ENCODE peak calls at places on chromosome 14, in six cellular contexts. K is stimulated activated CD4-positive, alpha-beta T cell treated with anti-CD3 and anti-CD28 coated beads, Interleukin-2, amount 100 ng/mL, for 48 hours; W is T-helper 9 cell; N is nephron progenitor cell; R is mesendoderm; X is RCC 7860. M is an unnamed sample.
A peak's percentile ranks its signal among the peaks of the same experiment; 100 is the strongest.

GRCh38 chr14:92520102-92520651 is 6.6 kb downstream of the RIN3 start:
- DNase-seq in K (no peak), W (no peak), N (no peak), R (no peak), X (no peak), M (no peak)

GRCh38 chr14:96581902-96582640 is 79.9 kb downstream of the PAPOLA start:
- DNase-seq in K (no peak), W (no peak), N (peak; percentile 41), R (peak; percentile 30), X (no peak), M (no peak)

GRCh38 chr14:69779088-69779487 is 12.1 kb downstream of the SRSF5 start:
- DNase-seq in K (no peak), W (no peak), N (no peak), R (no peak), X (no peak), M (no peak)

GRCh38 chr14:34554540-34555250 is 15.2 kb upstream of the EAPP start:
- DNase-seq in K (no peak), W (no peak), N (no peak), R (peak; percentile 51), X (peak; percentile 35), M (no peak)

GRCh38 chr14:72517736-72518135 is 376.2 kb downstream of the DPF3 start:
- DNase-seq in K (no peak), W (no peak), N (no peak), R (no peak), X (no peak), M (no peak)

GRCh38 chr14:78633747-78634146 is 463.6 kb downstream of the NRXN3 start:
- DNase-seq in K (no peak), W (no peak), N (no peak), R (peak; percentile 41), X (no peak), M (no peak)

GRCh38 chr14:92135269-92135668 is 13.5 kb downstream of the CPSF2 start:
- DNase-seq in K (no peak), W (no peak), N (no peak), R (peak; percentile 14), X (no peak), M (no peak)

GRCh38 chr14:78519863-78520262 is 349.7 kb downstream of the NRXN3 start:
- DNase-seq in K (peak; percentile 4), W (peak; percentile 0), N (peak; percentile 84), R (peak; percentile 71), X (no peak), M (peak; percentile 27)

GRCh38 chr14:58488550-58488949 is 61.0 kb downstream of the KIAA0586 start:
- DNase-seq in K (no peak), W (no peak), N (no peak), R (peak; percentile 37), X (peak; percentile 33), M (no peak)

GRCh38 chr14:35956376-35957000 is 130.3 kb downstream of the BRMS1L start:
- DNase-seq in K (no peak), W (no peak), N (no peak), R (no peak), X (no peak), M (no peak)

GRCh38 chr14:69539631-69540410 is 34.9 kb downstream of the CCDC177 start:
- DNase-seq in K (no peak), W (no peak), N (no peak), R (no peak), X (no peak), M (no peak)

GRCh38 chr14:93051600-93052546 is 63.9 kb downstream of the ITPK1 start:
- DNase-seq in K (no peak), W (no peak), N (no peak), R (peak; percentile 19), X (no peak), M (peak; percentile 81)

GRCh38 chr14:100901391-100902183 is 1.9 kb downstream of the RTL1 start:
- DNase-seq in K (no peak), W (no peak), N (no peak), R (no peak), X (no peak), M (no peak)

GRCh38 chr14:51534623-51535022 is 117.1 kb upstream of the FRMD6 start:
- DNase-seq in K (no peak), W (no peak), N (no peak), R (peak; percentile 18), X (peak; percentile 54), M (no peak)

GRCh38 chr14:88502740-88503139 is 52.1 kb downstream of the PTPN21 start:
- DNase-seq in K (no peak), W (no peak), N (no peak), R (no peak), X (no peak), M (no peak)

GRCh38 chr14:100271247-100271939 is 32.4 kb downstream of the YY1 start:
- DNase-seq in K (peak; percentile 15), W (no peak), N (no peak), R (peak; percentile 40), X (no peak), M (no peak)

GRCh38 chr14:55097894-55098560 is 31.0 kb upstream of the LGALS3 start:
- DNase-seq in K (peak; percentile 42), W (no peak), N (no peak), R (no peak), X (no peak), M (no peak)

GRCh38 chr14:104702106-104702505 is 12.7 kb downstream of the INF2 start:
- DNase-seq in K (no peak), W (no peak), N (no peak), R (no peak), X (no peak), M (no peak)

GRCh38 chr14:67510836-67511235 is 22.3 kb upstream of the PLEKHH1 start:
- DNase-seq in K (no peak), W (no peak), N (no peak), R (no peak), X (no peak), M (no peak)

GRCh38 chr14:20617138-20618003 is 24.1 kb downstream of the OR6S1 start:
- DNase-seq in K (no peak), W (no peak), N (no peak), R (no peak), X (no peak), M (no peak)

GRCh38 chr14:53950031-53950793 is 6.4 kb downstream of the BMP4 start:
- DNase-seq in K (no peak), W (no peak), N (no peak), R (no peak), X (no peak), M (no peak)

GRCh38 chr14:69487226-69487625 is 2.7 kb downstream of the PLEKHD1 start:
- DNase-seq in K (no peak), W (no peak), N (no peak), R (no peak), X (no peak), M (no peak)